ENCODE peak calls at places on chromosomes 16 and 17, in eight cellular contexts. T is heart right ventricle, N is stomach, I is hepatocyte, M is HL-60, J is PC-3, K is brain microvascular endothelial cell, S is ovary. W is an unnamed sample.
A peak's percentile ranks its signal among the peaks of the same experiment; 100 is the strongest.

GRCh38 chr16:57773680-57774295 is 28.5 kb downstream of the KIFC3 start:
- DNase-seq in T (no peak), N (peak; percentile 56), I (no peak), M (no peak), J (no peak), K (peak; percentile 23), S (no peak), W (no peak)

GRCh38 chr16:14357328-14357727 is 272.7 kb downstream of the PARN start:
- DNase-seq in T (no peak), N (no peak), I (no peak), M (no peak), J (no peak), K (no peak), S (no peak), W (no peak)

GRCh38 chr17:59641799-59642484 is 22.2 kb downstream of the CLTC start:
- DNase-seq in T (no peak), N (no peak), I (no peak), M (no peak), J (peak; percentile 22), K (no peak), S (no peak), W (no peak)

GRCh38 chr16:79647586-79647985 is 47.0 kb upstream of the MAF start:
- DNase-seq in T (no peak), N (no peak), I (no peak), M (no peak), J (no peak), K (no peak), S (no peak), W (no peak)

GRCh38 chr17:35577826-35578194 is 561 bp downstream of the PEX12 start:
- DNase-seq in T (no peak), N (no peak), I (peak; percentile 23), M (no peak), J (no peak), K (peak; percentile 11), S (no peak), W (no peak)

GRCh38 chr17:44872131-44872768 is 24.6 kb downstream of the HIGD1B start:
- DNase-seq in T (peak; percentile 50), N (no peak), I (no peak), M (no peak), J (peak; percentile 47), K (no peak), S (no peak), W (no peak)

GRCh38 chr17:50677851-50678375 is 29.8 kb downstream of the ANKRD40 start:
- DNase-seq in T (no peak), N (no peak), I (no peak), M (no peak), J (no peak), K (no peak), S (peak; percentile 25), W (no peak)

GRCh38 chr17:58411408-58411894 is 5.9 kb downstream of the RNF43 start:
- DNase-seq in T (no peak), N (no peak), I (no peak), M (no peak), J (no peak), K (no peak), S (no peak), W (no peak)

GRCh38 chr16:50599494-50599893 is 51.3 kb downstream of the NKD1 start:
- DNase-seq in T (no peak), N (no peak), I (no peak), M (no peak), J (no peak), K (no peak), S (no peak), W (no peak)

GRCh38 chr17:45895304-45895968 is 1.1 kb downstream of the MAPT start:
- DNase-seq in T (no peak), N (no peak), I (peak; percentile 28), M (no peak), J (peak; percentile 31), K (no peak), S (peak; percentile 38), W (peak; percentile 55)

GRCh38 chr17:72863511-72864175 is 228.8 kb downstream of the SLC39A11 start:
- DNase-seq in T (no peak), N (no peak), I (no peak), M (no peak), J (no peak), K (no peak), S (no peak), W (peak; percentile 82)

GRCh38 chr17:41324180-41325075 is 8.9 kb upstream of the KRTAP17-1 start:
- DNase-seq in T (no peak), N (no peak), I (peak; percentile 76), M (no peak), J (peak; percentile 56), K (no peak), S (no peak), W (no peak)

GRCh38 chr16:27428035-27428785 is 26.2 kb downstream of the IL21R start:
- DNase-seq in T (no peak), N (no peak), I (no peak), M (no peak), J (no peak), K (no peak), S (no peak), W (no peak)

GRCh38 chr17:76121932-76122383 is 18.4 kb upstream of the EXOC7 start:
- DNase-seq in T (peak; percentile 31), N (peak; percentile 35), I (no peak), M (no peak), J (no peak), K (no peak), S (no peak), W (no peak)

GRCh38 chr16:58506241-58507194 is 6.6 kb downstream of the NDRG4 start:
- DNase-seq in T (no peak), N (peak; percentile 24), I (no peak), M (no peak), J (no peak), K (no peak), S (peak; percentile 14), W (no peak)

GRCh38 chr17:76080207-76080933 is 1.4 kb downstream of the ZACN start:
- DNase-seq in T (no peak), N (no peak), I (no peak), M (no peak), J (no peak), K (no peak), S (no peak), W (no peak)

GRCh38 chr16:74071996-74072559 is 224.5 kb upstream of the PSMD7 start:
- DNase-seq in T (no peak), N (no peak), I (peak; percentile 4), M (no peak), J (no peak), K (no peak), S (no peak), W (no peak)

GRCh38 chr17:59533694-59534093 is 31.7 kb upstream of the DHX40 start:
- DNase-seq in T (no peak), N (no peak), I (no peak), M (no peak), J (no peak), K (no peak), S (no peak), W (no peak)

GRCh38 chr17:57404073-57404472 is 147.8 kb downstream of the MSI2 start:
- DNase-seq in T (no peak), N (no peak), I (no peak), M (no peak), J (peak; percentile 26), K (no peak), S (no peak), W (peak; percentile 43)

GRCh38 chr16:19127674-19128131 is 13.9 kb downstream of the ITPRIPL2 start:
- DNase-seq in T (no peak), N (no peak), I (no peak), M (no peak), J (no peak), K (no peak), S (no peak), W (no peak)

GRCh38 chr17:65265276-65265675 is 128.1 kb downstream of the RGS9 start:
- DNase-seq in T (no peak), N (no peak), I (no peak), M (no peak), J (no peak), K (no peak), S (no peak), W (no peak)

GRCh38 chr17:65270932-65271700 is 133.9 kb downstream of the RGS9 start:
- DNase-seq in T (no peak), N (no peak), I (no peak), M (no peak), J (no peak), K (no peak), S (no peak), W (no peak)

GRCh38 chr17:65270499-65270898 is 133.3 kb downstream of the RGS9 start:
- DNase-seq in T (no peak), N (no peak), I (no peak), M (no peak), J (no peak), K (no peak), S (no peak), W (no peak)

GRCh38 chr17:65268832-65269231 is 131.7 kb downstream of the RGS9 start:
- DNase-seq in T (no peak), N (no peak), I (no peak), M (no peak), J (no peak), K (no peak), S (no peak), W (no peak)
- TF ChIP-seq CTCF in T (no peak), N (no peak), I (no peak), M (no peak), J (no peak), K (no peak), S (no peak), W (no peak)

DNA sequence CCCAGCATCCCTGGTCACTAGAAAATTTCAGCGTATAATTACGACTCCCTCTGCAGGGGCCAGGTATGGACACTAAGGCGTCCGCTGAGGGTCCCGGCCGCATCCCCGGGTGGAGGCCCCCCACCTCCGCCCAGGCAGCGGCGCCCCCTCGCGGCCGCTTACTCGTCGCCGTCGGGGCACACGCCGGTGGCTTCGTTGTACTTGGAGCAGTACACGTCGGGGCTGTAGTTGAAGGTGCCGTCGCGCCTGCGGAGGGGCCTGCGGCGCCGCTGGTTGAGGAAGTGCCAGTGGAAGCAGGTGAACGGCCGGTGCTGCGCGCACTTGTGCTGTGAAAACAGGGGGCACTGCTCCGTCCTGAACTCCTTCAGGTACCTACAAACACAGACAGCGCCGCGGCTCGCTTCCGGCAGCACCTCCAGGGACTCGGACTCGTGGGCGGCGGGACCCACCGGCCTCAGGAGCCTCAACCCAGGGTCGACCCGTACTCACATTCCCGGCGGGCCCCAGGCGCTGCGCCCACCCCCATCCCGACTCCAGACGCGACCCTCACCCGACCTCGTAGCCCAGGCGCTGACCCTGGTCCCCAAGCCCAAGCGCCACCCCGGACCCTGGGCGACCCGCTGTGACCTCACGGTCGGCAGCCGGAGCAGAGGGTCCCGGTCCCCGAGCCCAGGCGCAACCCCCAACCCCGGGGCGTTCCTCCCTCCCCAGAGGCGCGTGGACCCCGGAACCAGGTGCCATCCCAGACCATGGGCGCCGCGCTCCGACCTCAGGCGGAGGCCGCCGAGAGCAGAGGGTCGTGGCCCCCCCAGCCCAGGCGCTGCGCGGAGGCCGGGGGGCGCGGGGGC is 596 bp downstream of the UNKL start:
- DNase-seq in T (peak; percentile 69), N (peak; percentile 54), I (peak; percentile 80), M (peak; percentile 78), J (peak; percentile 41), K (peak; percentile 27), S (peak; percentile 77), W (peak; percentile 68)
- H3K27ac ChIP-seq in T (peak overlapping the region; percentile 75), N (peak overlapping the region; percentile 93), I (peak overlapping the region; percentile 80), M (peak overlapping the region; percentile 72), J (no peak overlapping the region), K (no peak overlapping the region), S (peak overlapping the region; percentile 71), W (peak overlapping the region; percentile 44)

GRCh38 chr17:61827649-61828395 is 35.5 kb downstream of the BRIP1 start:
- DNase-seq in T (no peak), N (no peak), I (no peak), M (no peak), J (no peak), K (no peak), S (no peak), W (no peak)
- TF ChIP-seq CTCF in T (no peak), N (no peak), I (no peak), M (no peak), J (no peak), K (no peak), S (no peak), W (no peak)

GRCh38 chr17:28620010-28620409 is 6.0 kb upstream of the RSKR start:
- DNase-seq in T (no peak), N (no peak), I (no peak), M (no peak), J (no peak), K (no peak), S (no peak), W (no peak)
- H3K27ac ChIP-seq in T (no peak overlapping the region), N (no peak overlapping the region), I (no peak overlapping the region), M (no peak overlapping the region), J (no peak overlapping the region), K (no peak overlapping the region), S (no peak overlapping the region), W (no peak overlapping the region)